ENCODE peak calls at places on chromosomes 7 and 10, in five cellular contexts. One of them, this sample, is unnamed.

GRCh38 chr7:141074162-141074989 is 512 bp downstream of the TMEM178B start:
- DNase-seq in pancreas: peak; percentile 81
- DNase-seq in fibroblast of lung: peak; percentile 9
- DNase-seq in A549: peak; percentile 31
- DNase-seq in CD8-positive, alpha-beta memory T cell: no peak
- DNase-seq in this sample: no peak

GRCh38 chr7:51878869-51879268 is 562.3 kb upstream of the COBL start:
- DNase-seq in CD8-positive, alpha-beta memory T cell: no peak
- DNase-seq in pancreas: no peak
- DNase-seq in fibroblast of lung: no peak
- DNase-seq in A549: no peak
- DNase-seq in this sample: no peak

GRCh38 chr7:157204134-157204533 is 65.4 kb downstream of the UBE3C start:
- DNase-seq in pancreas: no peak
- DNase-seq in CD8-positive, alpha-beta memory T cell: no peak
- DNase-seq in A549: no peak
- DNase-seq in fibroblast of lung: no peak
- DNase-seq in this sample: no peak

GRCh38 chr7:112338786-112339185 is 111.5 kb upstream of the IFRD1 start:
- DNase-seq in A549: no peak
- DNase-seq in fibroblast of lung: no peak
- DNase-seq in pancreas: no peak
- DNase-seq in CD8-positive, alpha-beta memory T cell: no peak
- DNase-seq in this sample: no peak

GRCh38 chr10:97139651-97140283 is 46.0 kb downstream of the SLIT1 start:
- DNase-seq in pancreas: peak; percentile 22
- DNase-seq in fibroblast of lung: no peak
- DNase-seq in A549: no peak
- DNase-seq in CD8-positive, alpha-beta memory T cell: no peak
- DNase-seq in this sample: no peak

GRCh38 chr10:31935678-31936077 is 7.0 kb upstream of the ARHGAP12 start:
- DNase-seq in pancreas: no peak
- DNase-seq in fibroblast of lung: no peak
- DNase-seq in CD8-positive, alpha-beta memory T cell: no peak
- DNase-seq in A549: no peak
- DNase-seq in this sample: no peak

GRCh38 chr10:89275383-89275782 is 23.8 kb upstream of the LIPA start:
- DNase-seq in fibroblast of lung: no peak
- DNase-seq in CD8-positive, alpha-beta memory T cell: no peak
- DNase-seq in pancreas: no peak
- DNase-seq in A549: no peak
- DNase-seq in this sample: peak; percentile 61

GRCh38 chr7:84200859-84201258 is 6.3 kb upstream of the SEMA3A start:
- DNase-seq in A549: no peak
- DNase-seq in pancreas: no peak
- DNase-seq in CD8-positive, alpha-beta memory T cell: no peak
- DNase-seq in fibroblast of lung: peak; percentile 54
- DNase-seq in this sample: peak; percentile 53

GRCh38 chr10:92126100-92126650 is 164.7 kb downstream of the CPEB3 start:
- DNase-seq in CD8-positive, alpha-beta memory T cell: no peak
- DNase-seq in pancreas: no peak
- DNase-seq in fibroblast of lung: no peak
- DNase-seq in A549: no peak
- DNase-seq in this sample: no peak

GRCh38 chr10:22253578-22253882 is 35.7 kb upstream of the EBLN1 start:
- DNase-seq in pancreas: peak; percentile 43
- DNase-seq in A549: no peak
- DNase-seq in CD8-positive, alpha-beta memory T cell: peak; percentile 15
- DNase-seq in fibroblast of lung: no peak
- DNase-seq in this sample: no peak

GRCh38 chr10:73644015-73644743 is 2.9 kb upstream of the MYOZ1 start:
- DNase-seq in CD8-positive, alpha-beta memory T cell: peak; percentile 27
- DNase-seq in fibroblast of lung: peak; percentile 79
- DNase-seq in pancreas: no peak
- DNase-seq in A549: peak; percentile 71
- DNase-seq in this sample: no peak

GRCh38 chr7:72546586-72546985 is 134.4 kb upstream of the CALN1 start:
- DNase-seq in A549: no peak
- DNase-seq in CD8-positive, alpha-beta memory T cell: no peak
- DNase-seq in pancreas: no peak
- DNase-seq in fibroblast of lung: no peak
- DNase-seq in this sample: no peak

GRCh38 chr7:90231304-90231703 is 13.7 kb upstream of the CFAP69 start:
- DNase-seq in CD8-positive, alpha-beta memory T cell: no peak
- DNase-seq in pancreas: no peak
- DNase-seq in A549: no peak
- DNase-seq in fibroblast of lung: no peak
- DNase-seq in this sample: no peak

GRCh38 chr7:37432240-37432917 is 16.3 kb downstream of the ELMO1 start:
- DNase-seq in pancreas: no peak
- DNase-seq in CD8-positive, alpha-beta memory T cell: no peak
- DNase-seq in fibroblast of lung: no peak
- DNase-seq in A549: no peak
- DNase-seq in this sample: no peak

GRCh38 chr7:47375121-47375551 is 206.8 kb downstream of the TNS3 start:
- DNase-seq in CD8-positive, alpha-beta memory T cell: no peak
- DNase-seq in fibroblast of lung: peak; percentile 19
- DNase-seq in pancreas: no peak
- DNase-seq in A549: no peak
- DNase-seq in this sample: no peak
- H3K27ac ChIP-seq in CD8-positive, alpha-beta memory T cell: no peak overlapping the region
- H3K27ac ChIP-seq in fibroblast of lung: no peak overlapping the region
- H3K27ac ChIP-seq in pancreas: no peak overlapping the region
- H3K27ac ChIP-seq in A549: no peak overlapping the region
- H3K27ac ChIP-seq in this sample: no peak overlapping the region

GRCh38 chr7:39734605-39735004 is 111.2 kb downstream of the RALA start:
- DNase-seq in fibroblast of lung: no peak
- DNase-seq in CD8-positive, alpha-beta memory T cell: no peak
- DNase-seq in pancreas: no peak
- DNase-seq in A549: no peak
- DNase-seq in this sample: no peak
- H3K27ac ChIP-seq in fibroblast of lung: peak overlapping the region; percentile 98
- H3K27ac ChIP-seq in CD8-positive, alpha-beta memory T cell: peak overlapping the region; percentile 85
- H3K27ac ChIP-seq in pancreas: no peak overlapping the region
- H3K27ac ChIP-seq in A549: no peak overlapping the region
- H3K27ac ChIP-seq in this sample: peak overlapping the region; percentile 94

DNA sequence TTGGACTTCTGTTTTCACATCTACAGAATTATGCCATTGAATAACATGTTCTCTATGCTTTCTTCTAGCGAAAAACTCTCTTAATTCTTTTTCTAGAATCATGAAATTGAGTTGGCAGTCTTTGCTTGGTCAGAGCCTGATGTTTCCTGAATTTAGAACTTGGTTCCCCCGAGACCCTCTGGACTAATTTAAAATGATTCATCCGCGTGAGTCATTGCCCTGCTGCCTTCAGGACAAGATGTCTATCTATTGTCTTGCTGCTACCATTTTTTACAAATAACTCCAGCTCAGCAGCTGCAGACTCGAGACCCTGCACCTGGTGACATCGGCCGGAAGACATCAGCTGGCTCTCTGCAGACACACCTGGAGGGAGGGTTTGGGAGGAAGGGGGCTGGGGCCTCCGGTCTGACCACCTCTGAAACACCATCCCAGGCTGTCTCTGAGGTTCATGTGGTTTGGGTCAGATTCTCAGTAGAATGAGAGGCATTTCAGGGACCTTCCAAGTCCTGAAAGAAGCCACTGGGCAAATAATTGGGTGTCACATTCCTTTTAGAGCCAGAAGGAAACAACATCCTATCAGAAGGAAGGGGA is 20.9 kb upstream of the KLF6 start:
- DNase-seq in A549: peak; percentile 67
- DNase-seq in fibroblast of lung: peak; percentile 75
- DNase-seq in pancreas: no peak
- DNase-seq in CD8-positive, alpha-beta memory T cell: peak; percentile 46
- DNase-seq in this sample: no peak
- H3K27ac ChIP-seq in A549: peak overlapping the region; percentile 82
- H3K27ac ChIP-seq in fibroblast of lung: peak overlapping the region; percentile 95
- H3K27ac ChIP-seq in pancreas: peak overlapping the region; percentile 96
- H3K27ac ChIP-seq in CD8-positive, alpha-beta memory T cell: peak overlapping the region; percentile 98
- H3K27ac ChIP-seq in this sample: peak overlapping the region; percentile 99

GRCh38 chr10:7133270-7133669 is 277.6 kb downstream of the SFMBT2 start:
- DNase-seq in fibroblast of lung: no peak
- DNase-seq in CD8-positive, alpha-beta memory T cell: no peak
- DNase-seq in pancreas: no peak
- DNase-seq in A549: no peak
- DNase-seq in this sample: no peak

GRCh38 chr10:7133958-7134357 is 276.9 kb downstream of the SFMBT2 start:
- DNase-seq in CD8-positive, alpha-beta memory T cell: no peak
- DNase-seq in fibroblast of lung: no peak
- DNase-seq in A549: no peak
- DNase-seq in pancreas: no peak
- DNase-seq in this sample: no peak

GRCh38 chr10:7130191-7130911 is 280.5 kb downstream of the SFMBT2 start:
- DNase-seq in fibroblast of lung: no peak
- DNase-seq in CD8-positive, alpha-beta memory T cell: no peak
- DNase-seq in A549: no peak
- DNase-seq in pancreas: no peak
- DNase-seq in this sample: no peak

GRCh38 chr10:7134448-7134847 is 276.4 kb downstream of the SFMBT2 start:
- DNase-seq in fibroblast of lung: no peak
- DNase-seq in A549: no peak
- DNase-seq in CD8-positive, alpha-beta memory T cell: no peak
- DNase-seq in pancreas: no peak
- DNase-seq in this sample: no peak

DNA sequence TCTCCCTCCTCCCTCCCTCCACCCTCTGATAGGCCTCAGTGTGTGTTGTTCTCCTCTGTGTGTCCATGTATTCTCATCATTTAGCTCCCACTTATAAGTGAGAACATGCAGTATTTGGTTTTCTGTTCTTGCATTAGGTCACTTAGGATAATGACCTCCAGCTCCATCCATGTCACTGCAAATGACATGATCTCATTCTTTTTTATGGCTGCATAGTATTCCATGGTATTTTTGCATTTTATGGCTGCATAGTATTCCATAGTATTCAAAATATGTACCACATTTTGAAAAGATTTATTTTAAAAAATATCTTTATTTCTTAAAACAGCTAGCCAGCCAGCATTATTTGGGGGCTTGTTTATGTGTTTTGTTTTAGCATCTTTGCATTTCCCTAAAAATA is 275.6 kb downstream of the SFMBT2 start:
- DNase-seq in pancreas: no peak
- DNase-seq in A549: no peak
- DNase-seq in CD8-positive, alpha-beta memory T cell: no peak
- DNase-seq in fibroblast of lung: no peak
- DNase-seq in this sample: no peak
- H3K27ac ChIP-seq in pancreas: no peak overlapping the region
- H3K27ac ChIP-seq in A549: no peak overlapping the region
- H3K27ac ChIP-seq in CD8-positive, alpha-beta memory T cell: no peak overlapping the region
- H3K27ac ChIP-seq in fibroblast of lung: no peak overlapping the region
- H3K27ac ChIP-seq in this sample: no peak overlapping the region

DNA sequence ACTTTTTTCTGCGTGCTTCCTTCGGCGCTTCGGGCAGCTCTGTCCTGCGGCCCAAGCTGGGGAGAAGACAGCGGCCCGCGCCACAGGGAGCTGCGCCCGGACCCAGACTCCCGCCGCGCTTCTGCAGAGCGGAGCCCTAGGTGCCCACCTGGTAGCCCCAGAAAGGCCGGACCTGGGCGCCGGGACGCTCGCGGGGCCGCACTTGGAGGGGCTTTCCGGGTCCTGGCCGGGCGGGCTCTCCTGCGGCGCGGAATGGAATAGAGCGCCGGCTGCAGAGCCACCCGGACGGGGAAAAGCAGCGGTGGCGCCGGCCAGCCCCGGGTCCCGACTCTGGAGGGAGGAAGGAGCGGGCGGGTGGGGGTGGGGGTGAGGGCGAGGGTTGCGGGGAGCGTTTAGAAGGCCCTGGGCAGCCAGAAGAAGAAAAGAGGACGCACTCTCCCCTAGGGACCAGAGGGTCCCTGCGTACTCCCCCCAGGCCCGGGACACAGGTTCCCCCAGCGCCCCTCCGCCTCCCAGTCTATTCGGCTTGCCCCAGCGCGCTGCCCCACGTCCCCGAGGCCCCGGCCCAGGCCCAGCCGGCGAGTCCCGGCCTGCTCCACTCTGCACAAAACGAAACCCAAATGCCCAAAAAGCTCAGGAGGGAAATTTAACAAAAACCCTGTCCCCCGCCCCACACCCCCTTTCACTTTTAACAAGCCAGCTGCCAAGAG is 4.5 kb downstream of the ZNF503 start:
- DNase-seq in A549: no peak
- DNase-seq in fibroblast of lung: peak; percentile 65
- DNase-seq in pancreas: peak; percentile 86
- DNase-seq in CD8-positive, alpha-beta memory T cell: no peak
- DNase-seq in this sample: no peak
- H3K27ac ChIP-seq in A549: no peak overlapping the region
- H3K27ac ChIP-seq in fibroblast of lung: peak overlapping the region; percentile 95
- H3K27ac ChIP-seq in pancreas: peak overlapping the region; percentile 97
- H3K27ac ChIP-seq in CD8-positive, alpha-beta memory T cell: no peak overlapping the region
- H3K27ac ChIP-seq in this sample: peak overlapping the region; percentile 93

DNA sequence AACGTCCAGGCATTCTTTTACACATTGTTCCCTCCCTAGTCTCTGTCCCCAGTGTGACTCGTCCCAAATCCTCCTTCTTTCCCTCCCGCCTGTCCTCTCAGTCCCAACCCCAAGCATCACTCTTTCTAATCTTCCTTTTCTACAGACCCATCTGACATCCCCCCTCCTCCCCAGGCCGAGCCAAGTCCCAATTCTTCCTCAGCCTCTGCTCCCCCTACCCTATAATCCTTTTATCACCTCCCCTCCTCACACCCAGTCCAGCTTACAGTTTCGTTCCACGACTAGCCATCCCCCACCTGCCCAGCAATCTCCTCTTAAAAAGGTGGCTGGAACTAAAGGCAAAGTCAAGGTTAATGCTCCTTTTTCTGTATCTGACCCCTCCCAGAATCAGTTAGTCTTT is 95.1 kb downstream of the MACC1 start:
- DNase-seq in CD8-positive, alpha-beta memory T cell: no peak
- DNase-seq in fibroblast of lung: no peak
- DNase-seq in pancreas: no peak
- DNase-seq in A549: no peak
- DNase-seq in this sample: no peak
- H3K27ac ChIP-seq in CD8-positive, alpha-beta memory T cell: no peak overlapping the region
- H3K27ac ChIP-seq in fibroblast of lung: no peak overlapping the region
- H3K27ac ChIP-seq in pancreas: no peak overlapping the region
- H3K27ac ChIP-seq in A549: no peak overlapping the region
- H3K27ac ChIP-seq in this sample: no peak overlapping the region

DNA sequence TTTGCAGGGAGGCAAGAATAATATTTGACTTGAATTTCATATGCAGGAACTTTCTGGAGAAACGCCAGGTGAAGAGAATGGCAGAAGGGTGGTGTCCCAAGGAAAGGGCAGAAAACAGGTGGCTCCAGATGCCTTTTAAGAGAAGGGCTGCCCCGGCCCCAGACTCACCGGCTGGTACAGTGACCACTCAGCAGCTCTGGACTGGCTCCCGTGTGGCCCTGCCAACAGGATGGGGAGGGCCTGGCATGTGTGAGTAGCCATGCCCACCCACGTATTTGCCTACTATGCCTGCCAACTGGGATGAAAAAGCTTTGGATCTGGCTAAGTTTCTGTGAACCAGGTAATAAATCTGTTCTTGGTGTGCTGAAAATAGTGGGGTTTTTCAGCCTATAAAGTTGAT is 159.5 kb downstream of the PRKAG2 start:
- DNase-seq in pancreas: no peak
- DNase-seq in CD8-positive, alpha-beta memory T cell: no peak
- DNase-seq in fibroblast of lung: no peak
- DNase-seq in A549: no peak
- DNase-seq in this sample: no peak
- H3K27ac ChIP-seq in pancreas: no peak overlapping the region
- H3K27ac ChIP-seq in CD8-positive, alpha-beta memory T cell: no peak overlapping the region
- H3K27ac ChIP-seq in fibroblast of lung: no peak overlapping the region
- H3K27ac ChIP-seq in A549: no peak overlapping the region
- H3K27ac ChIP-seq in this sample: no peak overlapping the region

This sample was measured in epithelial cell of prostate.